ENCODE peak calls at places on chromosomes 4 and X, in eight cellular contexts. F, E, A, T, L, K, U and Z are unnamed samples.

GRCh38 chr4:2260336-2261109 is 1.4 kb downstream of the MXD4 start:
- DNase-seq in L (peak), A (no peak), K (no peak), F (no peak), U (no peak), E (no peak), T (no peak), Z (peak)

GRCh38 chr4:7597281-7597680 is 162.6 kb upstream of the PSAPL1 start:
- DNase-seq in A (no peak), K (no peak), E (no peak), U (no peak), L (no peak), T (no peak), F (no peak), Z (no peak)

GRCh38 chrX:48083212-48083611 is 11.8 kb upstream of the ZNF630 start:
- DNase-seq in K (peak), L (peak), E (peak), T (peak), F (peak), U (peak), A (peak), Z (peak)

GRCh38 chrX:123803331-123803983 is 56.4 kb upstream of the XIAP start:
- DNase-seq in K (peak), T (peak), L (peak), A (peak), F (peak), U (no peak), E (peak), Z (peak)

GRCh38 chr4:16582526-16582925 is 315.9 kb downstream of the LDB2 start:
- DNase-seq in A (no peak), L (no peak), U (no peak), T (no peak), K (peak), E (no peak), F (no peak), Z (peak)

GRCh38 chrX:113400193-113400704 is 559.6 kb upstream of the AMOT start:
- DNase-seq in K (peak), L (no peak), F (peak), T (no peak), A (no peak), U (no peak), E (no peak), Z (no peak)

GRCh38 chr4:38026138-38026740 is 66.0 kb downstream of the PTTG2 start:
- DNase-seq in U (no peak), T (peak), F (no peak), L (no peak), A (no peak), E (no peak), K (no peak), Z (no peak)

GRCh38 chr4:64340243-64341110 is 68.8 kb downstream of the TECRL start:
- DNase-seq in L (no peak), E (no peak), F (no peak), A (no peak), T (no peak), K (peak), U (no peak), Z (no peak)

GRCh38 chr4:108001540-108001939 is 11.9 kb downstream of the HADH start:
- DNase-seq in K (no peak), A (no peak), F (no peak), E (no peak), U (no peak), L (no peak), T (no peak), Z (no peak)

GRCh38 chr4:14783011-14783877 is 219.0 kb upstream of the CPEB2 start:
- DNase-seq in L (no peak), F (no peak), K (no peak), E (no peak), T (no peak), A (no peak), U (no peak), Z (no peak)

GRCh38 chr4:37891221-37892159 is 606 bp downstream of the TBC1D1 start:
- DNase-seq in F (no peak), A (peak), K (peak), E (no peak), U (peak), T (peak), L (peak), Z (no peak)

GRCh38 chrX:129998006-129998405 is 15.6 kb downstream of the BCORL1 start:
- DNase-seq in A (no peak), L (no peak), F (no peak), K (no peak), U (no peak), T (no peak), E (no peak), Z (no peak)

GRCh38 chrX:156002517-156002916 is 5.0 kb downstream of the IL9R start:
- DNase-seq in K (no peak), F (no peak), A (no peak), T (no peak), U (no peak), L (no peak), E (no peak), Z (no peak)

GRCh38 chr4:914531-914930 is 17.6 kb downstream of the GAK start:
- DNase-seq in K (no peak), F (no peak), L (no peak), U (no peak), E (no peak), A (no peak), T (no peak), Z (no peak)

GRCh38 chr4:177455591-177455990 is 13.4 kb upstream of the AGA start:
- DNase-seq in A (no peak), T (no peak), F (peak), U (no peak), L (no peak), E (peak), K (peak), Z (peak)

GRCh38 chrX:3393581-3394111 is 47.2 kb upstream of the MXRA5 start:
- DNase-seq in T (no peak), U (no peak), L (no peak), F (peak), E (no peak), A (no peak), K (peak), Z (no peak)